ENCODE peak calls at places on chromosomes 2 and 18, in nine cellular contexts. One of them, this sample, is unnamed.

GRCh38 chr2:217930783-217931563 is 71.8 kb downstream of the TNS1 start:
- DNase-seq in activated T-cell treated with anti-CD3 and anti-CD28 coated beads, Interleukin-2, amount 50 U/mL, for 72 hours: no peak
- DNase-seq in neuronal stem cell: no peak
- DNase-seq in epithelial cell of proximal tubule: no peak
- DNase-seq in endothelial cell: no peak
- DNase-seq in NCI-H1105: no peak
- DNase-seq in NCI-H1092 treated with DMSO at 0.1 percent for 48 hours: no peak
- DNase-seq in neural crest cell: no peak
- DNase-seq in fibroblast of mammary gland: no peak
- DNase-seq in this sample: no peak

GRCh38 chr2:38170098-38170497 is 94.1 kb upstream of the CYP1B1 start:
- DNase-seq in activated T-cell treated with anti-CD3 and anti-CD28 coated beads, Interleukin-2, amount 50 U/mL, for 72 hours: no peak
- DNase-seq in neuronal stem cell: no peak
- DNase-seq in epithelial cell of proximal tubule: no peak
- DNase-seq in endothelial cell: no peak
- DNase-seq in NCI-H1105: no peak
- DNase-seq in NCI-H1092 treated with DMSO at 0.1 percent for 48 hours: no peak
- DNase-seq in neural crest cell: no peak
- DNase-seq in fibroblast of mammary gland: peak
- DNase-seq in this sample: no peak

GRCh38 chr18:8869696-8870095 is 164.3 kb downstream of the MTCL1 start:
- DNase-seq in activated T-cell treated with anti-CD3 and anti-CD28 coated beads, Interleukin-2, amount 50 U/mL, for 72 hours: no peak
- DNase-seq in neuronal stem cell: no peak
- DNase-seq in epithelial cell of proximal tubule: no peak
- DNase-seq in endothelial cell: no peak
- DNase-seq in NCI-H1105: no peak
- DNase-seq in NCI-H1092 treated with DMSO at 0.1 percent for 48 hours: no peak
- DNase-seq in neural crest cell: no peak
- DNase-seq in fibroblast of mammary gland: no peak
- DNase-seq in this sample: no peak

GRCh38 chr2:181041661-181042060 is 61.3 kb downstream of the UBE2E3 start:
- DNase-seq in activated T-cell treated with anti-CD3 and anti-CD28 coated beads, Interleukin-2, amount 50 U/mL, for 72 hours: peak
- DNase-seq in neuronal stem cell: no peak
- DNase-seq in epithelial cell of proximal tubule: no peak
- DNase-seq in endothelial cell: no peak
- DNase-seq in NCI-H1105: no peak
- DNase-seq in NCI-H1092 treated with DMSO at 0.1 percent for 48 hours: no peak
- DNase-seq in neural crest cell: no peak
- DNase-seq in fibroblast of mammary gland: peak
- DNase-seq in this sample: no peak

GRCh38 chr2:213537579-213537978 is 253.3 kb downstream of the SPAG16 start:
- DNase-seq in activated T-cell treated with anti-CD3 and anti-CD28 coated beads, Interleukin-2, amount 50 U/mL, for 72 hours: no peak
- DNase-seq in neuronal stem cell: no peak
- DNase-seq in epithelial cell of proximal tubule: no peak
- DNase-seq in endothelial cell: no peak
- DNase-seq in NCI-H1105: no peak
- DNase-seq in NCI-H1092 treated with DMSO at 0.1 percent for 48 hours: no peak
- DNase-seq in neural crest cell: no peak
- DNase-seq in fibroblast of mammary gland: no peak
- DNase-seq in this sample: no peak

GRCh38 chr2:11807156-11808015 is 61.0 kb downstream of the LPIN1 start:
- DNase-seq in activated T-cell treated with anti-CD3 and anti-CD28 coated beads, Interleukin-2, amount 50 U/mL, for 72 hours: peak
- DNase-seq in neuronal stem cell: no peak
- DNase-seq in epithelial cell of proximal tubule: no peak
- DNase-seq in endothelial cell: no peak
- DNase-seq in NCI-H1105: no peak
- DNase-seq in NCI-H1092 treated with DMSO at 0.1 percent for 48 hours: no peak
- DNase-seq in neural crest cell: no peak
- DNase-seq in fibroblast of mammary gland: no peak
- DNase-seq in this sample: no peak

GRCh38 chr2:106359512-106359911 is 108.7 kb downstream of the RGPD3 start:
- DNase-seq in activated T-cell treated with anti-CD3 and anti-CD28 coated beads, Interleukin-2, amount 50 U/mL, for 72 hours: no peak
- DNase-seq in neuronal stem cell: no peak
- DNase-seq in epithelial cell of proximal tubule: no peak
- DNase-seq in endothelial cell: no peak
- DNase-seq in NCI-H1105: no peak
- DNase-seq in NCI-H1092 treated with DMSO at 0.1 percent for 48 hours: no peak
- DNase-seq in neural crest cell: no peak
- DNase-seq in fibroblast of mammary gland: no peak
- DNase-seq in this sample: no peak

GRCh38 chr2:176123483-176123843 is 944 bp downstream of the HOXD9 start:
- DNase-seq in activated T-cell treated with anti-CD3 and anti-CD28 coated beads, Interleukin-2, amount 50 U/mL, for 72 hours: no peak
- DNase-seq in neuronal stem cell: no peak
- DNase-seq in epithelial cell of proximal tubule: no peak
- DNase-seq in endothelial cell: no peak
- DNase-seq in NCI-H1105: no peak
- DNase-seq in NCI-H1092 treated with DMSO at 0.1 percent for 48 hours: no peak
- DNase-seq in neural crest cell: no peak
- DNase-seq in fibroblast of mammary gland: no peak
- DNase-seq in this sample: no peak

GRCh38 chr2:43537137-43537536 is 58.7 kb downstream of the THADA start:
- DNase-seq in activated T-cell treated with anti-CD3 and anti-CD28 coated beads, Interleukin-2, amount 50 U/mL, for 72 hours: no peak
- DNase-seq in neuronal stem cell: no peak
- DNase-seq in epithelial cell of proximal tubule: no peak
- DNase-seq in endothelial cell: no peak
- DNase-seq in NCI-H1105: no peak
- DNase-seq in NCI-H1092 treated with DMSO at 0.1 percent for 48 hours: no peak
- DNase-seq in neural crest cell: no peak
- DNase-seq in fibroblast of mammary gland: no peak
- DNase-seq in this sample: no peak

GRCh38 chr2:85266424-85267041 is 61.3 kb downstream of the TGOLN2 start:
- DNase-seq in activated T-cell treated with anti-CD3 and anti-CD28 coated beads, Interleukin-2, amount 50 U/mL, for 72 hours: peak
- DNase-seq in neuronal stem cell: peak
- DNase-seq in epithelial cell of proximal tubule: no peak
- DNase-seq in endothelial cell: peak
- DNase-seq in NCI-H1105: no peak
- DNase-seq in NCI-H1092 treated with DMSO at 0.1 percent for 48 hours: peak
- DNase-seq in neural crest cell: peak
- DNase-seq in fibroblast of mammary gland: peak
- DNase-seq in this sample: peak

GRCh38 chr18:55585586-55586521 is 2.1 kb downstream of the TCF4 start:
- DNase-seq in activated T-cell treated with anti-CD3 and anti-CD28 coated beads, Interleukin-2, amount 50 U/mL, for 72 hours: no peak
- DNase-seq in neuronal stem cell: no peak
- DNase-seq in epithelial cell of proximal tubule: no peak
- DNase-seq in endothelial cell: no peak
- DNase-seq in NCI-H1105: peak
- DNase-seq in NCI-H1092 treated with DMSO at 0.1 percent for 48 hours: peak
- DNase-seq in neural crest cell: peak
- DNase-seq in fibroblast of mammary gland: peak
- DNase-seq in this sample: peak

GRCh38 chr2:66185497-66186034 is 249.4 kb upstream of the MEIS1 start:
- DNase-seq in activated T-cell treated with anti-CD3 and anti-CD28 coated beads, Interleukin-2, amount 50 U/mL, for 72 hours: no peak
- DNase-seq in neuronal stem cell: no peak
- DNase-seq in epithelial cell of proximal tubule: no peak
- DNase-seq in endothelial cell: no peak
- DNase-seq in NCI-H1105: no peak
- DNase-seq in NCI-H1092 treated with DMSO at 0.1 percent for 48 hours: no peak
- DNase-seq in neural crest cell: no peak
- DNase-seq in fibroblast of mammary gland: no peak
- DNase-seq in this sample: no peak

GRCh38 chr2:238928520-238929241 is 80.8 kb downstream of the TWIST2 start:
- DNase-seq in activated T-cell treated with anti-CD3 and anti-CD28 coated beads, Interleukin-2, amount 50 U/mL, for 72 hours: no peak
- DNase-seq in neuronal stem cell: no peak
- DNase-seq in epithelial cell of proximal tubule: no peak
- DNase-seq in endothelial cell: no peak
- DNase-seq in NCI-H1105: no peak
- DNase-seq in NCI-H1092 treated with DMSO at 0.1 percent for 48 hours: no peak
- DNase-seq in neural crest cell: no peak
- DNase-seq in fibroblast of mammary gland: no peak
- DNase-seq in this sample: no peak

GRCh38 chr2:151111599-151112278 is 149.9 kb downstream of the RBM43 start:
- DNase-seq in activated T-cell treated with anti-CD3 and anti-CD28 coated beads, Interleukin-2, amount 50 U/mL, for 72 hours: no peak
- DNase-seq in neuronal stem cell: no peak
- DNase-seq in epithelial cell of proximal tubule: peak
- DNase-seq in endothelial cell: no peak
- DNase-seq in NCI-H1105: no peak
- DNase-seq in NCI-H1092 treated with DMSO at 0.1 percent for 48 hours: no peak
- DNase-seq in neural crest cell: no peak
- DNase-seq in fibroblast of mammary gland: peak
- DNase-seq in this sample: no peak

GRCh38 chr2:1339757-1340515 is 73.3 kb upstream of the TPO start:
- DNase-seq in activated T-cell treated with anti-CD3 and anti-CD28 coated beads, Interleukin-2, amount 50 U/mL, for 72 hours: no peak
- DNase-seq in neuronal stem cell: no peak
- DNase-seq in epithelial cell of proximal tubule: no peak
- DNase-seq in endothelial cell: no peak
- DNase-seq in NCI-H1105: no peak
- DNase-seq in NCI-H1092 treated with DMSO at 0.1 percent for 48 hours: no peak
- DNase-seq in neural crest cell: no peak
- DNase-seq in fibroblast of mammary gland: no peak
- DNase-seq in this sample: no peak

GRCh38 chr2:46983065-46983801 is 67.6 kb upstream of the MCFD2 start:
- DNase-seq in activated T-cell treated with anti-CD3 and anti-CD28 coated beads, Interleukin-2, amount 50 U/mL, for 72 hours: no peak
- DNase-seq in neuronal stem cell: no peak
- DNase-seq in epithelial cell of proximal tubule: no peak
- DNase-seq in endothelial cell: no peak
- DNase-seq in NCI-H1105: no peak
- DNase-seq in NCI-H1092 treated with DMSO at 0.1 percent for 48 hours: no peak
- DNase-seq in neural crest cell: no peak
- DNase-seq in fibroblast of mammary gland: peak
- DNase-seq in this sample: no peak

GRCh38 chr2:129117427-129117826 is 798.8 kb upstream of the HS6ST1 start:
- DNase-seq in activated T-cell treated with anti-CD3 and anti-CD28 coated beads, Interleukin-2, amount 50 U/mL, for 72 hours: no peak
- DNase-seq in neuronal stem cell: no peak
- DNase-seq in epithelial cell of proximal tubule: no peak
- DNase-seq in endothelial cell: no peak
- DNase-seq in NCI-H1105: no peak
- DNase-seq in NCI-H1092 treated with DMSO at 0.1 percent for 48 hours: no peak
- DNase-seq in neural crest cell: no peak
- DNase-seq in fibroblast of mammary gland: no peak
- DNase-seq in this sample: no peak

GRCh38 chr2:214706986-214707385 is 102.5 kb downstream of the BARD1 start:
- DNase-seq in activated T-cell treated with anti-CD3 and anti-CD28 coated beads, Interleukin-2, amount 50 U/mL, for 72 hours: no peak
- DNase-seq in neuronal stem cell: no peak
- DNase-seq in epithelial cell of proximal tubule: no peak
- DNase-seq in endothelial cell: no peak
- DNase-seq in NCI-H1105: no peak
- DNase-seq in NCI-H1092 treated with DMSO at 0.1 percent for 48 hours: no peak
- DNase-seq in neural crest cell: no peak
- DNase-seq in fibroblast of mammary gland: peak
- DNase-seq in this sample: peak

GRCh38 chr18:74381621-74382350 is 66.1 kb downstream of the C18orf63 start:
- DNase-seq in activated T-cell treated with anti-CD3 and anti-CD28 coated beads, Interleukin-2, amount 50 U/mL, for 72 hours: no peak
- DNase-seq in neuronal stem cell: no peak
- DNase-seq in epithelial cell of proximal tubule: no peak
- DNase-seq in endothelial cell: no peak
- DNase-seq in NCI-H1105: no peak
- DNase-seq in NCI-H1092 treated with DMSO at 0.1 percent for 48 hours: no peak
- DNase-seq in neural crest cell: no peak
- DNase-seq in fibroblast of mammary gland: no peak
- DNase-seq in this sample: no peak

GRCh38 chr2:144343135-144343534 is 176.8 kb downstream of the ZEB2 start:
- DNase-seq in activated T-cell treated with anti-CD3 and anti-CD28 coated beads, Interleukin-2, amount 50 U/mL, for 72 hours: no peak
- DNase-seq in neuronal stem cell: no peak
- DNase-seq in epithelial cell of proximal tubule: no peak
- DNase-seq in endothelial cell: no peak
- DNase-seq in NCI-H1105: no peak
- DNase-seq in NCI-H1092 treated with DMSO at 0.1 percent for 48 hours: no peak
- DNase-seq in neural crest cell: no peak
- DNase-seq in fibroblast of mammary gland: no peak
- DNase-seq in this sample: no peak

GRCh38 chr18:57859314-57859713 is 56.2 kb upstream of the ATP8B1 start:
- DNase-seq in activated T-cell treated with anti-CD3 and anti-CD28 coated beads, Interleukin-2, amount 50 U/mL, for 72 hours: peak
- DNase-seq in neuronal stem cell: no peak
- DNase-seq in epithelial cell of proximal tubule: peak
- DNase-seq in endothelial cell: no peak
- DNase-seq in NCI-H1105: no peak
- DNase-seq in NCI-H1092 treated with DMSO at 0.1 percent for 48 hours: peak
- DNase-seq in neural crest cell: no peak
- DNase-seq in fibroblast of mammary gland: peak
- DNase-seq in this sample: peak

GRCh38 chr2:120561393-120562035 is 174.2 kb upstream of the GLI2 start:
- DNase-seq in activated T-cell treated with anti-CD3 and anti-CD28 coated beads, Interleukin-2, amount 50 U/mL, for 72 hours: no peak
- DNase-seq in neuronal stem cell: no peak
- DNase-seq in epithelial cell of proximal tubule: no peak
- DNase-seq in endothelial cell: no peak
- DNase-seq in NCI-H1105: no peak
- DNase-seq in NCI-H1092 treated with DMSO at 0.1 percent for 48 hours: no peak
- DNase-seq in neural crest cell: no peak
- DNase-seq in fibroblast of mammary gland: no peak
- DNase-seq in this sample: no peak

GRCh38 chr2:73134471-73134870 is 21.7 kb upstream of the RAB11FIP5 start:
- DNase-seq in activated T-cell treated with anti-CD3 and anti-CD28 coated beads, Interleukin-2, amount 50 U/mL, for 72 hours: no peak
- DNase-seq in neuronal stem cell: no peak
- DNase-seq in epithelial cell of proximal tubule: no peak
- DNase-seq in endothelial cell: no peak
- DNase-seq in NCI-H1105: no peak
- DNase-seq in NCI-H1092 treated with DMSO at 0.1 percent for 48 hours: no peak
- DNase-seq in neural crest cell: no peak
- DNase-seq in fibroblast of mammary gland: no peak
- DNase-seq in this sample: no peak

GRCh38 chr18:62954341-62954740 is 239.0 kb downstream of the PHLPP1 start:
- DNase-seq in activated T-cell treated with anti-CD3 and anti-CD28 coated beads, Interleukin-2, amount 50 U/mL, for 72 hours: no peak
- DNase-seq in neuronal stem cell: no peak
- DNase-seq in epithelial cell of proximal tubule: no peak
- DNase-seq in endothelial cell: no peak
- DNase-seq in NCI-H1105: no peak
- DNase-seq in NCI-H1092 treated with DMSO at 0.1 percent for 48 hours: peak
- DNase-seq in neural crest cell: no peak
- DNase-seq in fibroblast of mammary gland: peak
- DNase-seq in this sample: peak

GRCh38 chr2:9288681-9289338 is 82.2 kb downstream of the ASAP2 start:
- DNase-seq in activated T-cell treated with anti-CD3 and anti-CD28 coated beads, Interleukin-2, amount 50 U/mL, for 72 hours: no peak
- DNase-seq in neuronal stem cell: no peak
- DNase-seq in epithelial cell of proximal tubule: no peak
- DNase-seq in endothelial cell: no peak
- DNase-seq in NCI-H1105: no peak
- DNase-seq in NCI-H1092 treated with DMSO at 0.1 percent for 48 hours: no peak
- DNase-seq in neural crest cell: no peak
- DNase-seq in fibroblast of mammary gland: peak
- DNase-seq in this sample: no peak

GRCh38 chr18:53909668-53910067 is 314.8 kb downstream of the MBD2 start:
- DNase-seq in activated T-cell treated with anti-CD3 and anti-CD28 coated beads, Interleukin-2, amount 50 U/mL, for 72 hours: no peak
- DNase-seq in neuronal stem cell: no peak
- DNase-seq in epithelial cell of proximal tubule: no peak
- DNase-seq in endothelial cell: no peak
- DNase-seq in NCI-H1105: no peak
- DNase-seq in NCI-H1092 treated with DMSO at 0.1 percent for 48 hours: no peak
- DNase-seq in neural crest cell: no peak
- DNase-seq in fibroblast of mammary gland: peak
- DNase-seq in this sample: peak

GRCh38 chr2:98697651-98698337 is 33.1 kb downstream of the MGAT4A start:
- DNase-seq in activated T-cell treated with anti-CD3 and anti-CD28 coated beads, Interleukin-2, amount 50 U/mL, for 72 hours: no peak
- DNase-seq in neuronal stem cell: no peak
- DNase-seq in epithelial cell of proximal tubule: no peak
- DNase-seq in endothelial cell: no peak
- DNase-seq in NCI-H1105: no peak
- DNase-seq in NCI-H1092 treated with DMSO at 0.1 percent for 48 hours: no peak
- DNase-seq in neural crest cell: no peak
- DNase-seq in fibroblast of mammary gland: no peak
- DNase-seq in this sample: no peak